ENCODE peak calls at places on chromosome 10, in six cellular contexts. D is stomach; U is CD4-positive, alpha-beta memory T cell; X is SJSA1; O is mucosa of descending colon; N is IMR-90. I is an unnamed sample. For H3K4me1, the result is how much of the 10 kb centered on the place peaks cover.

GRCh38 chr10:113199459-113199858 is 249.4 kb downstream of the TCF7L2 start:
- DNase-seq in O (no peak), N (peak), D (no peak), U (no peak), X (peak), I (no peak)

GRCh38 chr10:95266674-95267095 is 24.1 kb downstream of the PDLIM1 start:
- DNase-seq in D (no peak), O (peak), U (no peak), N (peak), X (peak), I (no peak)

GRCh38 chr10:116743266-116744064 is 1.1 kb upstream of the HSPA12A start:
- DNase-seq in D (no peak), X (no peak), O (no peak), U (no peak), N (no peak), I (no peak)

GRCh38 chr10:45444022-45444421 is 70.0 kb downstream of the ALOX5 start:
- DNase-seq in N (no peak), U (no peak), O (no peak), X (no peak), D (no peak), I (peak)

GRCh38 chr10:130498042-130498441 is 361.9 kb downstream of the GLRX3 start:
- DNase-seq in O (no peak), D (no peak), N (no peak), X (no peak), U (no peak), I (no peak)

GRCh38 chr10:7410800-7411670 is at the start of gene SFMBT2:
- DNase-seq in O (peak), U (peak), D (peak), X (peak), N (peak), I (peak)

GRCh38 chr10:131908151-131908550 is 7.3 kb downstream of the PPP2R2D start:
- DNase-seq in N (no peak), D (no peak), O (no peak), X (no peak), U (no peak), I (no peak)

GRCh38 chr10:63525021-63525420 is 3.8 kb downstream of the REEP3 start:
- DNase-seq in O (no peak), D (no peak), X (no peak), N (no peak), U (no peak), I (no peak)

GRCh38 chr10:20839141-20839540 is 58.0 kb downstream of the NEBL start:
- DNase-seq in X (no peak), U (no peak), O (no peak), N (no peak), D (no peak), I (no peak)

GRCh38 chr10:20598590-20598989 is 298.5 kb downstream of the NEBL start:
- DNase-seq in X (peak), O (peak), N (peak), U (no peak), D (no peak), I (peak)

GRCh38 chr10:102449321-102450123 is 1.8 kb downstream of the C10orf95 start:
- DNase-seq in X (no peak), U (peak), O (peak), D (peak), N (no peak), I (peak)

GRCh38 chr10:23157691-23158369 is 34.3 kb upstream of the PTF1A start:
- DNase-seq in X (peak), N (peak), O (peak), D (no peak), U (no peak), I (no peak)

GRCh38 chr10:26679588-26679987 is 17.9 kb upstream of the PDSS1 start:
- DNase-seq in N (no peak), D (no peak), U (no peak), O (no peak), X (no peak), I (no peak)

GRCh38 chr10:120651000-120651399 is 194.0 kb downstream of the PLPP4 start:
- DNase-seq in U (no peak), X (no peak), O (no peak), N (no peak), D (no peak), I (no peak)

GRCh38 chr10:1019362-1019761 is 6.3 kb downstream of the IDI2 start:
- DNase-seq in D (no peak), X (no peak), O (no peak), N (no peak), U (no peak), I (no peak)

GRCh38 chr10:85105614-85106013 is 777.2 kb downstream of the CCSER2 start:
- DNase-seq in U (no peak), D (no peak), N (no peak), O (no peak), X (no peak), I (no peak)

GRCh38 chr10:90986136-90986760 is 65.4 kb upstream of the ANKRD1 start:
- DNase-seq in O (no peak), N (no peak), D (no peak), U (no peak), X (no peak), I (no peak)

GRCh38 chr10:90987383-90987782 is 66.5 kb upstream of the ANKRD1 start:
- DNase-seq in D (no peak), N (no peak), U (no peak), X (no peak), O (no peak), I (no peak)

GRCh38 chr10:90988024-90988423 is 67.1 kb upstream of the ANKRD1 start:
- DNase-seq in O (no peak), X (no peak), D (no peak), U (no peak), N (no peak), I (no peak)

GRCh38 chr10:90986870-90987269 is 66.0 kb upstream of the ANKRD1 start:
- DNase-seq in U (no peak), D (no peak), X (no peak), N (no peak), O (no peak), I (no peak)

GRCh38 chr10:90988802-90989201 is 67.9 kb upstream of the ANKRD1 start:
- DNase-seq in O (no peak), N (no peak), U (no peak), D (no peak), X (no peak), I (no peak)
- H3K4me1 ChIP-seq in O (under half), N (under half), U (under half), D (under half), X (under half), I (under half)

DNA sequence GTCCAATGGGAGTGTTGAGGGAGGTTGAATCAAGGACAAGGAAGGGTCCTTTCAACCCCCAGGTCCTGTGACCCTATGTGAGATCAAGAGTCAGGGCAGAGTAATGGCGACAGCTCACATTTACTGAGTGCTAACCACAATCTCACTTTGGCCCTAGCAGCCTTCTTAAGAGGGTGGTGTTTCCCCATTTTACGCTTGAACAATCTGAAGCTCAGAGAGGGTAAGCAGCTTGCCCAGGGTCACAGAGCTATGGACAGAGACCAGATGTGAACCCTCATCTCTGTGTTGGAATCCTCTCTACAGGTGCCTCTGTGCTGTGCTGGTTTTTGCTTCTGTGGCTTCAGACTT is 102.0 kb downstream of the GRK5 start:
- DNase-seq in N (no peak), U (no peak), X (no peak), D (no peak), O (no peak), I (no peak)
- H3K4me1 ChIP-seq in N (under half), U (half or more), X (under half), D (under half), O (under half), I (under half)

DNA sequence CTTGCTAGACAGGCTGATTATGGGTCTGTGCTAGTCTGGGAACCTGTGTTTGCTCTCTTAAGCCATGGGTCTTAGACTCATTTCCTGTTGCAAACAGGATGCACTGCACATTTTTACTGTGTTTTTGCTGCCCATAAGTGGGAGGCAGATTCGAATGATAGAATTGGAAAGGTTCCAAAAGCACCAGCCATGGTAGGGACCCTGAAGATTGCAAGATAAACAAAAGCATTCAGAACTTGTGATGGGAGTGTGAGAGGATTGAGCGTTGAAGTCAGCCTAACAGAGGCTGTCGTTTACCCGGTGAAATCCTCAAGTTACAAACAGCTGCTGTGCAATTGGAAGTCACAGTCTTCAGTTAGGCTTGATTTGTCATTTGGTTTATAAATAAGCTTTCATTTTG is 192.6 kb upstream of the MKI67 start:
- DNase-seq in U (no peak), D (no peak), N (no peak), O (no peak), X (no peak), I (no peak)
- H3K4me1 ChIP-seq in U (under half), D (under half), N (under half), O (under half), X (under half), I (under half)

GRCh38 chr10:103882285-103883007 is 27.1 kb upstream of the SH3PXD2A start:
- DNase-seq in X (no peak), N (no peak), D (no peak), U (no peak), O (no peak), I (no peak)
- H3K4me1 ChIP-seq in X (under half), N (under half), D (under half), U (under half), O (under half), I (under half)

GRCh38 chr10:86401588-86402282 is 35.1 kb upstream of the GRID1 start:
- DNase-seq in D (no peak), U (no peak), N (no peak), O (peak), X (no peak), I (peak)
- H3K4me1 ChIP-seq in D (under half), U (under half), N (under half), O (under half), X (under half), I (under half)

GRCh38 chr10:79099898-79100448 is 31.2 kb downstream of the ZMIZ1 start:
- DNase-seq in D (no peak), X (no peak), N (no peak), U (no peak), O (no peak), I (no peak)
- H3K4me1 ChIP-seq in D (half or more), X (half or more), N (half or more), U (half or more), O (half or more), I (half or more)

I was measured in right cardiac atrium.